ENCODE peak calls at places on chromosome 16, in eight cellular contexts. O is ascending aorta, U is Panc1, K is testis, Y is uterus, I is GM13976, V is foreskin keratinocyte, F is colonic mucosa. Q is an unnamed sample.

GRCh38 chr16:2817496-2818277 is 650 bp downstream of the PRSS21 start:
- DNase-seq in O (no peak), U (no peak), K (no peak), Y (no peak), I (no peak), V (no peak), F (no peak), Q (peak)

GRCh38 chr16:79638386-79639106 is 38.0 kb upstream of the MAF start:
- DNase-seq in O (no peak), U (no peak), K (no peak), Y (no peak), I (no peak), V (no peak), F (no peak), Q (no peak)

GRCh38 chr16:2710711-2711231 is 9.3 kb downstream of the PRSS27 start:
- DNase-seq in O (no peak), U (no peak), K (no peak), Y (no peak), I (no peak), V (no peak), F (no peak), Q (no peak)

GRCh38 chr16:2508722-2509400 is 4.9 kb upstream of the ATP6V0C start:
- DNase-seq in O (no peak), U (no peak), K (no peak), Y (no peak), I (no peak), V (no peak), F (no peak), Q (no peak)

GRCh38 chr16:67647111-67647651 is 2.2 kb downstream of the CARMIL2 start:
- DNase-seq in O (no peak), U (no peak), K (no peak), Y (no peak), I (no peak), V (no peak), F (no peak), Q (no peak)

GRCh38 chr16:11418506-11418905 is 73.2 kb downstream of the RMI2 start:
- DNase-seq in O (no peak), U (no peak), K (no peak), Y (no peak), I (no peak), V (no peak), F (no peak), Q (no peak)

GRCh38 chr16:7013990-7014389 is 318.7 kb upstream of the RBFOX1 start:
- DNase-seq in O (no peak), U (no peak), K (no peak), Y (no peak), I (no peak), V (no peak), F (no peak), Q (no peak)

GRCh38 chr16:78100162-78100467 is 661 bp downstream of the WWOX start:
- DNase-seq in O (no peak), U (no peak), K (no peak), Y (no peak), I (no peak), V (no peak), F (no peak), Q (no peak)

GRCh38 chr16:3959148-3959547 is 78.6 kb upstream of the CREBBP start:
- DNase-seq in O (no peak), U (no peak), K (no peak), Y (no peak), I (no peak), V (no peak), F (no peak), Q (no peak)

GRCh38 chr16:27639588-27640276 is 89.8 kb downstream of the KATNIP start:
- DNase-seq in O (no peak), U (no peak), K (peak), Y (no peak), I (peak), V (peak), F (peak), Q (no peak)

GRCh38 chr16:77194295-77195231 is 3.6 kb downstream of the MON1B start:
- DNase-seq in O (no peak), U (no peak), K (no peak), Y (no peak), I (no peak), V (no peak), F (no peak), Q (no peak)

GRCh38 chr16:24499193-24499814 is 40.1 kb upstream of the RBBP6 start:
- DNase-seq in O (no peak), U (no peak), K (peak), Y (no peak), I (peak), V (no peak), F (peak), Q (no peak)

GRCh38 chr16:50741808-50742520 is at the start of gene CYLD:
- DNase-seq in O (peak), U (peak), K (peak), Y (peak), I (peak), V (peak), F (peak), Q (peak)

GRCh38 chr16:46859719-46860152 is 24.4 kb upstream of the GPT2 start:
- DNase-seq in O (no peak), U (peak), K (no peak), Y (no peak), I (peak), V (peak), F (peak), Q (no peak)

GRCh38 chr16:50761276-50761675 is 19.4 kb downstream of the CYLD start:
- DNase-seq in O (no peak), U (no peak), K (no peak), Y (no peak), I (no peak), V (no peak), F (no peak), Q (no peak)

GRCh38 chr16:88455610-88456355 is 2.7 kb downstream of the ZFPM1 start:
- DNase-seq in O (no peak), U (no peak), K (peak), Y (no peak), I (peak), V (no peak), F (peak), Q (no peak)

GRCh38 chr16:47392114-47392513 is 68.7 kb downstream of the ITFG1 start:
- DNase-seq in O (no peak), U (no peak), K (no peak), Y (no peak), I (no peak), V (no peak), F (no peak), Q (no peak)

GRCh38 chr16:89917773-89918452 is 749 bp upstream of the MC1R start:
- DNase-seq in O (peak), U (no peak), K (peak), Y (peak), I (peak), V (peak), F (peak), Q (no peak)

GRCh38 chr16:22638393-22639206 is 127.9 kb downstream of the NPIPB5 start:
- DNase-seq in O (no peak), U (peak), K (no peak), Y (no peak), I (no peak), V (peak), F (no peak), Q (no peak)

GRCh38 chr16:69093974-69094373 is 11.5 kb upstream of the HAS3 start:
- DNase-seq in O (no peak), U (no peak), K (no peak), Y (no peak), I (no peak), V (no peak), F (no peak), Q (no peak)

GRCh38 chr16:11386791-11387546 is 41.7 kb downstream of the RMI2 start:
- DNase-seq in O (no peak), U (no peak), K (peak), Y (no peak), I (peak), V (no peak), F (no peak), Q (no peak)

GRCh38 chr16:67538666-67539101 is 10.1 kb downstream of the RIPOR1 start:
- DNase-seq in O (no peak), U (no peak), K (no peak), Y (no peak), I (no peak), V (no peak), F (no peak), Q (no peak)

GRCh38 chr16:74029122-74029805 is 267.4 kb upstream of the PSMD7 start:
- DNase-seq in O (no peak), U (no peak), K (no peak), Y (no peak), I (no peak), V (no peak), F (peak), Q (no peak)

GRCh38 chr16:54645328-54645727 is 285.3 kb upstream of the IRX5 start:
- DNase-seq in O (no peak), U (no peak), K (no peak), Y (no peak), I (no peak), V (no peak), F (no peak), Q (no peak)

GRCh38 chr16:73152731-73153130 is 104.8 kb upstream of the ZFHX3 start:
- DNase-seq in O (no peak), U (no peak), K (no peak), Y (no peak), I (no peak), V (no peak), F (no peak), Q (no peak)

GRCh38 chr16:29994613-29995329 is 646 bp downstream of the HIRIP3 start:
- DNase-seq in O (no peak), U (no peak), K (no peak), Y (peak), I (peak), V (peak), F (peak), Q (peak)

GRCh38 chr16:9248162-9248561 is 156.7 kb downstream of the HAPSTR1 start:
- DNase-seq in O (no peak), U (no peak), K (no peak), Y (no peak), I (no peak), V (no peak), F (no peak), Q (no peak)

GRCh38 chr16:53372942-53373871 is 61.1 kb upstream of the RBL2 start:
- DNase-seq in O (no peak), U (no peak), K (peak), Y (no peak), I (peak), V (peak), F (peak), Q (peak)
- TF ChIP-seq CTCF in O (no peak), U (no peak), K (no peak), Y (no peak), I (no peak), V (peak), F (no peak), Q (no peak)

DNA sequence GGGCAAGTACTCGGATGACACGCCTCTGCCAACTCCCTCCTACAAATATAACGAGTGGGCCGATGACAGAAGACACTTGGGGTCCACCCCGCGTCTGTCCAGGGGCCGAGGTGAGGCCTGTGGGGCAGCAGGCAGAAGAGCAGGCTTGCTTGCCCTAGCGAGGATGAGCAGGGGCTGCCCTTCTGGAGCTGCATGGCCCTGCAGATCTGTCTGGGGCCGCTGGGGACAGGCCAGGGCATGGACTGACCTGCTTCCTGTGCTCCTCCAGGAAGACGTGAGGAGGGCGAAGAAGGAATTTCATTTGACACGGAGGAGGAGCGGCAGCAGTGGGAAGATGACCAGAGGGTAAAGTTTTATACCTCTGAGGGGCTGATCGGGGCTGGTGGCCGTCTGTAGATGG is 5.3 kb downstream of the DHX38 start:
- DNase-seq in O (no peak), U (no peak), K (no peak), Y (no peak), I (no peak), V (no peak), F (no peak), Q (no peak)
- TF ChIP-seq CTCF in O (no peak), U (no peak), K (no peak), Y (no peak), I (no peak), V (no peak), F (no peak), Q (no peak)

DNA sequence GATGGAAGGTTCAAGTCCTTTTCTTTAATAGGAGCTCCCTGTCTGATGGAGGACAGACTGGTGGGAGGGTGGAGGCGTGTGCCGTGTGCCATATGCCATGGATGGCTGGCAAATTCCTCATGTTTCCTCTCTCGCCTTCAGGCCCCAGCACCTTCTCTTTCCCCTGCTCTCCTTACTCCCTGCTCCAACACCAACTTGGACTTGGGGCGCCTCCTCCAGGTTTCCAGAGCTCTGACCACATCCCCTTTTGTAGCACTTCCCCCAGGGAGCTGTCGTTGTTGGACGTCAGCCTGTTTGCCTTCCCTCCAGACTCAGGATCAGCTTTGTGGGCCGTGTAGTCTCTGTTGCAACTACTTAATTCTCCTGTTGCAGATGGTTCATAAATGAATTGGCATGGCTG is 30.7 kb downstream of the TMC7 start:
- DNase-seq in O (no peak), U (no peak), K (no peak), Y (no peak), I (no peak), V (no peak), F (no peak), Q (no peak)
- TF ChIP-seq CTCF in O (no peak), U (no peak), K (no peak), Y (no peak), I (no peak), V (peak), F (no peak), Q (no peak)

GRCh38 chr16:57914244-57915173 is 56.4 kb downstream of the CNGB1 start:
- DNase-seq in O (no peak), U (no peak), K (no peak), Y (no peak), I (no peak), V (no peak), F (no peak), Q (no peak)
- TF ChIP-seq CTCF in O (no peak), U (no peak), K (no peak), Y (no peak), I (no peak), V (peak), F (no peak), Q (no peak)

GRCh38 chr16:85528528-85529387 is 84.4 kb upstream of the GSE1 start:
- DNase-seq in O (no peak), U (no peak), K (no peak), Y (no peak), I (peak), V (no peak), F (no peak), Q (no peak)
- TF ChIP-seq CTCF in O (peak), U (no peak), K (peak), Y (no peak), I (peak), V (peak), F (no peak), Q (no peak)

DNA sequence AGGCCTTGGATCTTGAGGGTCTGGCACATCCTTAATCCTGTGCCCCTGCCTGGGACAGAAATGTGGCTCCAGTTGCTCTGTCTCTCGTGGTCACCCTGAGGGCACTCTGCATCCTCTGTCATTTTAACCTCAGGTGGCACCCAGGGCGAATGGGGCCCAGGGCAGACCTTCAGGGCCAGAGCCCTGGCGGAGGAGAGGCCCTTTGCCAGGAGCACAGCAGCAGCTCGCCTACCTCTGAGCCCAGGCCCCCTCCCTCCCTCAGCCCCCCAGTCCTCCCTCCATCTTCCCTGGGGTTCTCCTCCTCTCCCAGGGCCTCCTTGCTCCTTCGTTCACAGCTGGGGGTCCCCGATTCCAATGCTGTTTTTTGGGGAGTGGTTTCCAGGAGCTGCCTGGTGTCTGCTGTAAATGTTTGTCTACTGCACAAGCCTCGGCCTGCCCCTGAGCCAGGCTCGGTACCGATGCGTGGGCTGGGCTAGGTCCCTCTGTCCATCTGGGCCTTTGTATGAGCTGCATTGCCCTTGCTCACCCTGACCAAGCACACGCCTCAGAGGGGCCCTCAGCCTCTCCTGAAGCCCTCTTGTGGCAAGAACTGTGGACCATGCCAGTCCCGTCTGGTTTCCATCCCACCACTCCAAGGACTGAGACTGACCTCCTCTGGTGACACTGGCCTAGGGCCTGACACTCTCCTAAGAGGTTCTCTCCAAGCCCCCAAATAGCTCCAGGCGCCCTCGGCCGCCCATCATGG is 4.0 kb upstream of the ADGRG3 start:
- DNase-seq in O (no peak), U (no peak), K (no peak), Y (no peak), I (no peak), V (no peak), F (no peak), Q (no peak)
- TF ChIP-seq CTCF in O (no peak), U (no peak), K (no peak), Y (no peak), I (no peak), V (no peak), F (no peak), Q (no peak)

DNA sequence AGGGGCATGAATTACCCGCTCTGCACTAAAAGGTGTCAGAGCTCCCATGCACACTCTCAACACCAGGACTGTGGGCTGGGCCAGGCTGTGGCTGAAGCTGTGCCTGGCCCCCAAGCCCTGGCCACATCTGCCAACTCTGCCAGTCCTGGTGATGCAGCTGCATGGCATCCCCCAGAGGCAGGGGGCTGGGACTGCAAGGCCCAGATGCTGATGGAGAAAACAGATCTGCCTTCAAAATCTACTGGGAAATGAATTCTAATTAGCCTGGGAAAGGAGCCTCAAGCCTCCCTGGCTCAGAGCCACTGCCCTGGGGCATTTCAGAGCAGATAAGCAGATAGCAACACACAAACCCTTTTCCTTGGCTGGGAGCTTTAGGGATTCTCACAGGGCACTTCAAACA is 3.4 kb downstream of the CHST6 start:
- DNase-seq in O (no peak), U (no peak), K (no peak), Y (no peak), I (no peak), V (no peak), F (no peak), Q (no peak)
- TF ChIP-seq CTCF in O (no peak), U (no peak), K (no peak), Y (no peak), I (peak), V (peak), F (no peak), Q (no peak)

DNA sequence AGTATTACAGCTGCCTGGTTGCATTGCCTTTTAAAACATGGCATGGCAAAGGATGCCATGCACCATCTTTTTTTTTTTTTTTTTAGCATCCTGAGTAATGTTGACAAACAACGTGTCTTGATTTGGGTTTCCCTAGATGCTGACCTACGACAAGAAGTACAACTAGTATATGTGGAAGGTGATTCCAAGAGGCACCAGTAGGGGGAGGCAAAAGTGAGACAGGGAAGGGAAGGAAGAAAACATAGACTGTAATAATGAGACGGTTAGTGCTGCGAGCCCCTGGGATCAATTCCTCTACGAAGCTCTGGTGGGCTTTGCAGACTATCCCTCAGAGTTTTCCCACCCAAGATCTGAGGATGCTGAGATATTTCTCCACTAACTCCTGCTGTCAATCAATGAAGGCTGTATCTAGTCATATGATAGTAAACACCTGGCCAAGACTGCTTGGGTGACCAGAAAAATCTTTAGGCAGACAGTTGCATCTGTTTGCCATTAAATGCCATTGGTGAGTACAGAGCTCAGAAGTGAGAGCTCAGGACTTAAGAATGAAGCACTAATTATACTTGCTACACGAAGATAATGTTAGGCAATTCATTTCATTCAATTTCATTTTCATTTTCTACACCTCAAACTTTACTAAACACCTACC is 458.6 kb upstream of the GOT2 start:
- DNase-seq in O (no peak), U (no peak), K (peak), Y (no peak), I (peak), V (no peak), F (peak), Q (no peak)
- TF ChIP-seq CTCF in O (no peak), U (peak), K (peak), Y (no peak), I (peak), V (no peak), F (no peak), Q (no peak)

DNA sequence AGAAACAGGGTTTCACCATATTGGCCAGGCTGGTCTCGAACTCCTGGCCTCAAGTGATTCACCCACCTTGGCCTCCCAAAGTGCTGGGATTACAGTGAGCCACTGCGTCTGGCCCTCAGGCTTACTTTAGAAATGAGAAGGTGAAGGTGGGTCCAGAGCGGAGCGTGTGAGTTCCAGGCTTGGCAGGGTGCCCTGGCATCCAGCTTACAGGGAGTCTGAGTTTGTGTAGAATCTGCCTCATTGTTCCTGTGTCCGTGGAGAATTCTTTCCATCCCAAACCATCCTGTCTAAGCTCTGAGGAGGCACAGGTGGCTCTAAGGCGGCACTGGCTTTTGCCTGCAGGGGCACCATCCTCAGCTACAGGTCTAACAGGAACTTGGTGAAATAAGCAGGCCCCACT is 50.6 kb downstream of the RAB11FIP3 start:
- DNase-seq in O (no peak), U (no peak), K (peak), Y (no peak), I (no peak), V (no peak), F (peak), Q (no peak)
- TF ChIP-seq CTCF in O (no peak), U (no peak), K (no peak), Y (no peak), I (no peak), V (no peak), F (no peak), Q (no peak)

Q was measured in breast epithelium.